ENCODE peak calls at places on chromosome 9, in nine cellular contexts. I is IMR-90, U is endothelial cell of umbilical vein, A is body of pancreas, B is heart right ventricle, M is AG04450, N is mammary epithelial cell, E is ovary, T is kidney. D is an unnamed sample.

GRCh38 chr9:114047717-114048116 is 30.4 kb downstream of the AMBP start:
- DNase-seq in U (peak; percentile 19), N (no peak), E (no peak), I (no peak), A (peak; percentile 50), M (no peak), B (no peak), T (no peak), D (no peak)

GRCh38 chr9:16321461-16322119 is 548.9 kb downstream of the BNC2 start:
- DNase-seq in U (peak; percentile 21), I (peak; percentile 61), N (peak; percentile 67), B (no peak), M (no peak), A (no peak), T (peak; percentile 84), E (no peak), D (peak; percentile 46)

GRCh38 chr9:127545196-127546124 is 66.6 kb upstream of the STXBP1 start:
- DNase-seq in B (peak; percentile 16), N (peak; percentile 89), U (peak; percentile 47), I (peak; percentile 56), T (peak; percentile 93), E (peak; percentile 75), M (no peak), A (peak; percentile 99), D (peak; percentile 63)

GRCh38 chr9:127360829-127361228 is 36.1 kb upstream of the SLC2A8 start:
- DNase-seq in N (peak; percentile 27), I (peak; percentile 20), T (no peak), E (no peak), B (no peak), U (no peak), A (no peak), M (no peak), D (no peak)

GRCh38 chr9:96417610-96418073 is 528 bp downstream of the ZNF367 start:
- DNase-seq in M (no peak), B (no peak), A (peak; percentile 27), U (peak; percentile 6), E (no peak), I (no peak), T (peak; percentile 88), N (no peak), D (peak; percentile 56)

GRCh38 chr9:83623634-83623991 is 670 bp downstream of the IDNK start:
- DNase-seq in M (no peak), T (no peak), E (no peak), B (no peak), N (no peak), I (no peak), U (peak; percentile 28), A (no peak), D (no peak)

GRCh38 chr9:99971410-99971809 is 65.0 kb downstream of the STX17 start:
- DNase-seq in M (no peak), N (no peak), U (no peak), A (no peak), T (no peak), B (no peak), I (no peak), E (no peak), D (no peak)

GRCh38 chr9:29697011-29697410 is 2123.7 kb upstream of the C9orf72 start:
- DNase-seq in M (no peak), E (no peak), B (no peak), I (no peak), A (no peak), T (no peak), N (peak; percentile 36), U (no peak), D (no peak)

GRCh38 chr9:86349271-86349670 is 4.9 kb downstream of the TUT7 start:
- DNase-seq in E (no peak), M (no peak), T (no peak), N (no peak), I (peak; percentile 30), U (peak; percentile 24), B (no peak), A (no peak), D (no peak)

GRCh38 chr9:306907-307306 is 92.2 kb downstream of the DOCK8 start:
- DNase-seq in B (no peak), T (no peak), A (peak; percentile 21), E (no peak), I (no peak), M (no peak), U (no peak), N (no peak), D (no peak)

GRCh38 chr9:35035851-35036701 is 36.3 kb downstream of the VCP start:
- DNase-seq in U (peak; percentile 44), E (peak; percentile 74), I (peak; percentile 38), N (no peak), T (peak; percentile 85), M (no peak), A (peak; percentile 18), B (peak; percentile 46), D (peak; percentile 69)

GRCh38 chr9:91214086-91214485 is 147.6 kb downstream of the AUH start:
- DNase-seq in T (no peak), E (no peak), A (no peak), B (no peak), M (no peak), N (no peak), U (peak; percentile 16), I (peak; percentile 39), D (no peak)

GRCh38 chr9:114830546-114830945 is 24.7 kb upstream of the TNFSF15 start:
- DNase-seq in U (no peak), M (no peak), E (no peak), N (peak; percentile 14), B (no peak), I (no peak), T (no peak), A (no peak), D (no peak)

GRCh38 chr9:108439967-108440366 is 415.8 kb downstream of the ACTL7B start:
- DNase-seq in A (no peak), U (peak; percentile 40), N (peak; percentile 77), B (no peak), T (no peak), I (peak; percentile 76), E (no peak), M (no peak), D (no peak)

GRCh38 chr9:125233678-125234077 is 7.5 kb downstream of the HSPA5 start:
- DNase-seq in A (no peak), T (no peak), U (peak; percentile 77), B (no peak), I (peak; percentile 100), N (peak; percentile 93), M (peak; percentile 96), E (no peak), D (no peak)

GRCh38 chr9:72462340-72462739 is 59.1 kb upstream of the TMC1 start:
- DNase-seq in T (no peak), A (no peak), E (no peak), I (peak; percentile 75), U (peak; percentile 75), M (no peak), N (no peak), B (no peak), D (no peak)

GRCh38 chr9:24286761-24287160 is 258.9 kb downstream of the IZUMO3 start:
- DNase-seq in I (no peak), N (no peak), U (no peak), T (no peak), A (no peak), B (no peak), E (no peak), M (no peak), D (no peak)
- H3K9me3 ChIP-seq in I (peaks cover 5% of the 10 kb centered on the region), N (no peaks in the 10 kb centered on the region), U (peaks cover 2% of the 10 kb centered on the region), T (no peaks in the 10 kb centered on the region), A (no peaks in the 10 kb centered on the region), B (no peaks in the 10 kb centered on the region), E (no peaks in the 10 kb centered on the region), M (peaks cover 14% of the 10 kb centered on the region), D (no peaks in the 10 kb centered on the region)

DNA sequence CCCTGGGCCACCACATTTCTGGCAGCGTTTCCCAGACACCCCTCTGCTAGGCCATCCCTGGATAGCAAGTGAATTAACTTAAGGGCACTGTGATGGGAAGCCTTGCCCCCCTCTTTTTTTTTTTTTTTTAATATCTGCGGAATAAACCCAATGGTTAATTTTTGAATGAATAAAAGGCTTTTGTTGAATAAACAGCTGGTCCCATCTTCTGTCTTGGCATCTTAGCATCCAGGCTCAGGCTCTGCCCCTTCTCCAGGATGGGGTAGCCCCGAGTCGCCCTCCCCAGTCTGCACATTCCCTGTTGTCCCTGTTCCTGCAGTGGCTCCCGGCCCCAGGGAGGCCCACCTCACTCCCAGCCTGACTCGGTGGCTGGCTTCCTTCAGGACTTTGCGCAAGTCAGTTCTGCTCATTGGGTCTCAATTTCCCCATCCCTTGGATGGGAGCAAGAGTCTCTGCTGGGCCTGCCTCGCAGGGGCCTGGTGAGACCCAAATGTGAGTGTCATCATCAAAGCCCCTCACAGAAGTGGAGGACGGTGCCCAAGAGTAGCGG is 29.0 kb upstream of the HMCN2 start:
- DNase-seq in E (no peak), N (no peak), B (no peak), A (no peak), I (no peak), T (no peak), U (no peak), M (no peak), D (no peak)
- TF ChIP-seq CTCF in E (no peak), N (no peak), B (no peak), A (no peak), I (no peak), T (no peak), U (no peak), M (no peak), D (no peak)

DNA sequence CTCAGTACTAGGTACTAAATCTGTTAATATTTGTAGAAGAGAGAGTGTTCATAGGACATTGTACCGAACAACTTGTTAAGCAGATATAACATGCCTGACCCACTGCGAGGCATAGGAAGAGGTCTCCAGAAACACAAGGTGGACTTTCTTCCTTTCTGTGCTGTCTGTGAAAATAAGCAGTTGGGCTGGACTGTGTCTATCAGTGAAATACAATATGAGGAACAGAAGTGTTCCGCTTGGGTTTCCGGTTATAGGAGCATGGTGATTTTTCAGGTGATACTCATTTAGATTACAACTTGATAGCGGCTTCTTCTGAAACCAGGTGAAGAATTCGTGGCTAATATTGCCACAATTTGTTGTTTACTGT is 60.9 kb upstream of the TLR4 start:
- DNase-seq in T (no peak), E (no peak), U (no peak), B (no peak), A (no peak), I (no peak), M (no peak), N (no peak), D (no peak)
- H3K9me3 ChIP-seq in T (no peaks in the 10 kb centered on the region), E (no peaks in the 10 kb centered on the region), U (no peaks in the 10 kb centered on the region), B (no peaks in the 10 kb centered on the region), A (no peaks in the 10 kb centered on the region), I (no peaks in the 10 kb centered on the region), M (peaks cover 2% of the 10 kb centered on the region), N (no peaks in the 10 kb centered on the region), D (no peaks in the 10 kb centered on the region)

DNA sequence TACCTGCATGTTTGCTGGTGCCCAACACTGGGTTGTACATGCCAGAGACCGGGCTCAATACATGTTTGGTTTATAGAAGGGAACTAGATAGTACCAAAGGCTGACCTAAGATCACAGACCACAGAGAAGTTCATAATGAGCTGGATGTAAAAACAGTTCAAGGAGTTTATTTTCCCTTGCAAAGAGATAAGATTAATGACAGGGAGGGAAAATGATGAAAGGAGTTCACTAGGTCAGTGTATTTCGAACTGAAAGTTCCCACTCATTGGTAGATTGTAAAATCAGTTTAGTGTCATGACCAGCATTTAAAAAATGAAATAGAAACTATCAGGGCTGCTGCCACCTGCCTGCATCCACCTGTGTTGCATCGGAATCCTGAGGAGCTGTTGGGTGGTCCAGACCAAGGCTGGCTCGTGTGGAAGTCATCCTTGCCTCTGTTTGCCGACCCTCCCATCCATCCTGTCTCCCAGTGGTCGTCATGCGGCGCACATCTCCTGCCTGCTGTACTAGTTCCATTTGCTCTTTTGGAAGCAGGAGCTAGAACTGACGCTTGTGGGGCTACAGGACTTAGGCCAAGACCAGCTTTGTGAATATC is 21.1 kb downstream of the TBC1D2 start:
- DNase-seq in E (no peak), M (no peak), U (no peak), B (no peak), N (no peak), A (no peak), T (no peak), I (no peak), D (no peak)
- TF ChIP-seq CTCF in E (no peak), M (peak; percentile 6), U (no peak), B (no peak), N (peak; percentile 13), A (no peak), T (no peak), I (no peak), D (no peak)

D was measured in psoas muscle.